ENCODE peak calls at places on chromosomes 13 and 19, in eight cellular contexts. W is foreskin fibroblast, Y is cardiac fibroblast, I is neural progenitor cell, Q is left lung, N is astrocyte of the spinal cord, D is PC-9, F is endothelial cell. J is an unnamed sample.

GRCh38 chr19:46232468-46232867 is 2.9 kb downstream of the IGFL1 start:
- DNase-seq in F (no peak), D (no peak), W (no peak), Q (no peak), Y (no peak), I (no peak), N (no peak), J (no peak)

GRCh38 chr19:53871448-53871847 is 3.8 kb downstream of the MYADM start:
- DNase-seq in Q (no peak), D (no peak), Y (no peak), W (no peak), N (no peak), I (no peak), F (no peak), J (no peak)

GRCh38 chr13:75395901-75396300 is 86.1 kb downstream of the TBC1D4 start:
- DNase-seq in D (no peak), W (no peak), F (no peak), Y (no peak), N (no peak), I (no peak), Q (no peak), J (no peak)

GRCh38 chr13:97076898-97077297 is 82.6 kb upstream of the OXGR1 start:
- DNase-seq in D (no peak), I (peak; percentile 23), Y (peak; percentile 71), W (peak; percentile 31), N (no peak), Q (no peak), F (no peak), J (no peak)

GRCh38 chr13:75656590-75656989 is 20.5 kb downstream of the LMO7 start:
- DNase-seq in I (no peak), W (peak; percentile 67), N (peak; percentile 33), Q (no peak), Y (peak; percentile 37), F (no peak), D (no peak), J (no peak)

GRCh38 chr19:12793290-12794195 is 2.3 kb downstream of the JUNB start:
- DNase-seq in D (peak; percentile 94), F (peak; percentile 92), W (peak; percentile 98), N (peak; percentile 96), Y (peak; percentile 97), I (peak; percentile 97), Q (peak; percentile 98), J (peak; percentile 89)

GRCh38 chr19:35449347-35450043 is 1.4 kb downstream of the FFAR2 start:
- DNase-seq in N (no peak), Q (no peak), I (no peak), F (no peak), W (no peak), D (peak; percentile 47), Y (no peak), J (no peak)

GRCh38 chr13:27822873-27823311 is 30.6 kb downstream of the GSX1 start:
- DNase-seq in N (peak; percentile 36), D (no peak), Q (no peak), F (no peak), I (peak; percentile 39), Y (peak; percentile 5), W (peak; percentile 12), J (no peak)

GRCh38 chr19:508204-509150 is 1.2 kb downstream of the TPGS1 start:
- DNase-seq in I (no peak), Y (no peak), N (no peak), F (no peak), W (no peak), D (no peak), Q (no peak), J (no peak)

GRCh38 chr13:106507560-106508274 is 27.7 kb downstream of the EFNB2 start:
- DNase-seq in Y (peak; percentile 89), W (peak; percentile 92), N (peak; percentile 97), I (peak; percentile 24), D (peak; percentile 59), Q (no peak), F (no peak), J (no peak)

DNA sequence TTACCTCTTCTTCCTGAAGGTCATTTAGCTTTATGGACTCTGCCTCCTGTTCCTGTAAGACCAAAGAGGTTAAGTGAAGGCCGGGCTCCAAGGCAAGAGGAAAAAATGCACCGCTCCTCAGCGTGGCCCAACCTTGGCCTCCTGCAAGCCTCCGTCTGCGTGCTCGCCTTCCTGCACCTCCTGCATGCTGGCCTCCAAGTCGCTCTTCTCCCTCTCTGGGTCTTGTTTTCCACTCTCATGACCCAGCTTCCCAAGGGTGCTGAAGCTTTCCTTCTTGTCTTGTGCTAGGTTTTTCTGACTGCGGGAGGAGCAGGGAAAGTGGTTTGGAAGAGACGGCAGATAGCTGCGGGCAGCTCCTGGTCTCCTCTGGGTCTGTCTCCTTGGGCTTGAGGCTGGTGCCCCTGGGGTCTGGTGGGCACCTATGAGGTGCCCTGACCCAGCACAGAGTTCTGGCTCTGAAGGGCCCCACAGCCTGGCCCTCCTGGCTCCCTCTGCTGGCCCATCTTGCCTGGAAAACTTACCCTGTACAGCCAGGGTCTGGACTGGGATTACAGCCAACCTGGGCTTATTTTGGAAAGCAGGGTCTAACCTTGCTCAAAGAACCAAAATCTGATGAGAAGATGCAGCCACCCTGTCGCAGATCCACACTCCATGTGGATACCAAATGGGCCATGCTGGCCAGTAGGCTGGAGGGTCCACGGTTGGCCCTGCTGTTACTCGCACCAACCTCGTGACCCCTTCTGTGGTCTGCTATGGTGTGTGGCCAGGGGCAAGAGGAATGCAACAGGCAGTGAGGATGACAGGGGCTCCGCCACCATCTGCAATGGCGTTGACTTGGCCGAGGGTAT is 5.2 kb downstream of the C13orf46 start:
- DNase-seq in Y (no peak), D (no peak), F (no peak), N (no peak), W (no peak), I (no peak), Q (peak; percentile 26), J (no peak)
- TF ChIP-seq CTCF in Y (no peak), D (no peak), F (no peak), N (peak; percentile 14), W (no peak), I (no peak), Q (no peak), J (no peak)

DNA sequence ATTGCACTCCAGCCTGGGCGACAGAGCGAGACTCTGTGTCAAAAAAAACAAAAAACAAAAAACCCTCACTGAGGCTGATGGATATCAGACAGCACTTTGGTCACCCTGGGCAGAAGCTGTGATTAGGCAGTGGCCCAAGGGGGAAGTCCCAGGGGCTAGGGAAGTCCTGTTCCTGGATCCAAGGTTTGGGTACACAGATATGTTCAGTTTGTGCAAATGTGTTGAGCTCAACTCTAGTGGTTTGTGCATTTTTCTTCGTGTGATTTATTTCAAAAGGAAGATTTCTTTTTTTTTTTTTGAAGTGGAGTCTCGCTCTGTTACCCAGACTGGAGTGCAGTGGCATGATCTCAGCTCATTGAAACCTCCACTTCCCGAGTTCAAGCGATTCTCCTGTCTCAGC is 12.3 kb downstream of the MEF2B start:
- DNase-seq in N (no peak), W (no peak), Q (no peak), Y (no peak), I (no peak), F (no peak), D (no peak), J (no peak)
- TF ChIP-seq CTCF in N (no peak), W (no peak), Q (no peak), Y (no peak), I (no peak), F (no peak), D (no peak), J (no peak)

GRCh38 chr19:55146078-55146647 is 2.8 kb downstream of the TNNT1 start:
- DNase-seq in W (peak; percentile 46), F (no peak), N (no peak), Q (no peak), D (peak; percentile 83), I (peak; percentile 75), Y (no peak), J (no peak)
- TF ChIP-seq CTCF in W (peak; percentile 52), F (peak; percentile 65), N (peak; percentile 52), Q (no peak), D (peak; percentile 98), I (peak; percentile 82), Y (peak; percentile 66), J (peak; percentile 67)

DNA sequence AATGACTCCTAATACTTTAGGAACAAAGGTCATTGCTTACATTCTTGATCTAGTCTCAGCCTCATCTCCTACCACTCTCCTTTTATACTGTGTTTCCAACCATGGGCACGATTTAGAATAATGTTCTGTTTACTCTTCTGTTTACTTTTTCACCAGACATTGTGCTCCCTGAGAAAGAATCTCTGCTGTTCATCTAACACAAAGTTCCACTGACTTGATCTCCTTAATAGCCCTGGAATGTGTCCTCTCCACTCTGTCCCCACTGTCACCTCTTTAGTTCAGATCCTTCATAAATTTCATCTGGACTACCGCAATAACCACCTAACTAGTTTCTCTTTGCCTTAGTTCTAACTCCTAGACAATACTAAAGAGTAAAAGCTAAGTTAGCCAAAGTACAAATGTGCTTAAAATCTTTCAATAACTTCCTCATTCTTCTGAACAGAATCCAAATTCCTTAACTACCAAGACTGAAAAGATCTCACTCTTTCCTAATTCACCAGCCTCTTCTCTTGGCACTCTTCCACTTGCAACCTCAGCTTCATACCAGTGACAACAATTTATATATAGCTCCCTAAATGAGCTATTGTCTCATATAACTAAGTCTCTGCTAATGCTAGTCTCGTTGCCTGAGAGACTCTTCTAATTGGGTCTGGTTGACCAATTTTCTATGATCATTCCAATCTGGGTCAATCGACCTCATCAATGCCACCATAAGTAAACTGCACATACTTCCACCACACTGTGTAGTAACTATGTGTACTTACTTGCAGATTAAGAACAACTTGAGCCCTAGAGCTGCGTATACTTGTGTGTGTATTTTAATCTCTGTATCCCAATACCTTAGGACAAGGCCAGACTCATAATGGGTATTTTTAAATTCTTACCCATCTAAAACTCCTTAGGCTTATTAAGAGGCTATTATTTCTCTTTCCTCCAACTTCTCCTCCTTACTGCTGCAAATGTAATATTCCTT is 179.9 kb downstream of the VWA8 start:
- DNase-seq in Y (peak; percentile 89), D (peak; percentile 29), N (peak; percentile 74), Q (no peak), F (no peak), W (peak; percentile 86), I (no peak), J (no peak)
- TF ChIP-seq CTCF in Y (no peak), D (no peak), N (no peak), Q (no peak), F (no peak), W (no peak), I (no peak), J (no peak)

DNA sequence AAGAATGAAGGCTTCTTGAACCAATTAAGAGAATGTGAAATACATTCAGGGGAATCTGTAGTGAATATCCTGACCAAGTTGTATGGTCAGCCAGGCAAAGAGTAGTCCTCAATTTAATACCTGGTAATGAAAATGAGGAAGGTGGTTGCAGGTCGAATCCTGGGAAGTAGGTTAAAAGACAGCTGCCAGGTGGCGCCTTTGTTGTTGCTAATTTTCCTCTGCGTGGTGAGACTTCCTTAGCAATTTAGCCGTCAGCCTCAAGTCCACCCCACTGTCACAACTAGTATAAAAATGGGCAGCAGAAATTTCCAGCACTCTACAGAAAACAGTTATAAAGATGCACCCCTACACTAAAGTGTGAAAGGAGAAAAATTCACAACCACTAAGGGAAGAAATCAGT is 235.7 kb downstream of the NHLRC3 start:
- DNase-seq in W (no peak), I (peak; percentile 28), F (no peak), Q (no peak), N (peak; percentile 13), Y (peak; percentile 41), D (peak; percentile 12), J (no peak)
- TF ChIP-seq CTCF in W (no peak), I (peak; percentile 39), F (no peak), Q (no peak), N (peak; percentile 29), Y (no peak), D (no peak), J (no peak)

DNA sequence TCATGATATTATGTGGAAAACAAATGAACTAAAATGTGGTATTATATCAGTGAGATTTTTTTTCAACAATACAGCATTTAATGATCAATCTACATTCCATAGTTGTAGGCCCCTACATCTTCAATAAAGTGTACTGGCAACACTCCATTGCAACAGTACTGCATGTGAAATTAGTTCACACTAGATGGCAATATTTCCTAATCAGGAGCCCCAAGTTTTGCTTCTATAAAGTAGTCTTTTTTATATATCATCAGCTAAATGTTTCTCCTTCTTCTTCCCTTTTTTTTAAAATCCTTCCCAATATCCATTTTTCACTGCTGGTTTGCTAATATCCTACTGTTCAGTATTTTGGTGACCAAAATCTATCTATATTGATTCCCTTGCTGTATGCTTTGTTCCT is 528.3 kb upstream of the ATXN8OS start:
- DNase-seq in Y (no peak), I (no peak), W (no peak), Q (no peak), F (no peak), D (no peak), N (peak; percentile 5), J (no peak)
- TF ChIP-seq CTCF in Y (no peak), I (peak; percentile 37), W (no peak), Q (no peak), F (no peak), D (no peak), N (no peak), J (no peak)

J was measured in glutamatergic neuron.